ENCODE peak calls at places on chromosomes 6 and 20, in four cellular contexts. X, O, N and Q are unnamed samples.

GRCh38 chr6:16338577-16339262 is 100.3 kb downstream of the GMPR start:
- DNase-seq in O (peak), N (no peak), X (peak), Q (no peak)

GRCh38 chr6:147615659-147616456 is 107.4 kb downstream of the SAMD5 start:
- DNase-seq in N (no peak), O (no peak), X (no peak), Q (no peak)

GRCh38 chr6:50249493-50249892 is 199.8 kb upstream of the DEFB112 start:
- DNase-seq in N (no peak), X (no peak), O (no peak), Q (no peak)

GRCh38 chr20:36871640-36872570 is 4.0 kb upstream of the TLDC2 start:
- DNase-seq in O (no peak), X (no peak), N (no peak), Q (no peak)

GRCh38 chr6:37106554-37106953 is 63.4 kb upstream of the PIM1 start:
- DNase-seq in X (no peak), O (no peak), N (no peak), Q (no peak)

GRCh38 chr6:107390056-107390455 is 69.3 kb downstream of the PDSS2 start:
- DNase-seq in X (no peak), N (no peak), O (no peak), Q (no peak)

GRCh38 chr20:25223765-25224720 is 23.8 kb upstream of the PYGB start:
- DNase-seq in O (no peak), N (no peak), X (no peak), Q (no peak)

GRCh38 chr20:50001784-50002311 is 19.1 kb downstream of the SNAI1 start:
- DNase-seq in N (no peak), X (no peak), O (no peak), Q (no peak)

GRCh38 chr6:75155586-75155985 is 50.3 kb downstream of the COL12A1 start:
- DNase-seq in X (no peak), O (no peak), N (no peak), Q (no peak)

GRCh38 chr6:150203871-150204545 is 61.2 kb downstream of the PPP1R14C start:
- DNase-seq in O (no peak), N (no peak), X (no peak), Q (no peak)

GRCh38 chr6:451847-452246 is 60.3 kb downstream of the IRF4 start:
- DNase-seq in X (no peak), N (no peak), O (no peak), Q (no peak)

GRCh38 chr20:63357921-63358905 is 2.9 kb downstream of the CHRNA4 start:
- DNase-seq in N (no peak), O (no peak), X (no peak), Q (no peak)

GRCh38 chr6:146312606-146313005 is 231.0 kb upstream of the RAB32 start:
- DNase-seq in O (no peak), X (no peak), N (no peak), Q (no peak)

GRCh38 chr6:105844275-105844848 is 241.8 kb upstream of the PRDM1 start:
- DNase-seq in O (no peak), X (no peak), N (no peak), Q (no peak)

GRCh38 chr20:59221881-59222238 is 58.2 kb downstream of the ZNF831 start:
- DNase-seq in X (no peak), N (no peak), O (no peak), Q (no peak)

GRCh38 chr6:159935633-159936032 is 33.2 kb upstream of the IGF2R start:
- DNase-seq in N (no peak), O (no peak), X (no peak), Q (no peak)

GRCh38 chr6:107662333-107662732 is 161.8 kb downstream of the SCML4 start:
- DNase-seq in X (no peak), N (no peak), O (no peak), Q (no peak)

GRCh38 chr6:112348891-112349736 is 2.0 kb downstream of the RFPL4B start:
- DNase-seq in N (no peak), O (no peak), X (no peak), Q (no peak)

GRCh38 chr20:1087311-1087710 is 31.1 kb upstream of the PSMF1 start:
- DNase-seq in X (no peak), N (no peak), O (no peak), Q (no peak)

GRCh38 chr6:31356216-31356945 is 598 bp downstream of the HLA-B start:
- DNase-seq in X (no peak), N (peak), O (peak), Q (peak)

GRCh38 chr6:137717074-137718073 is 149.7 kb upstream of the TNFAIP3 start:
- DNase-seq in O (no peak), N (no peak), X (no peak), Q (no peak)

GRCh38 chr6:157800420-157801237 is 22.4 kb upstream of the SNX9 start:
- DNase-seq in N (no peak), X (no peak), O (no peak), Q (no peak)

GRCh38 chr6:123016431-123017110 is 20.5 kb downstream of the CLVS2 start:
- DNase-seq in O (no peak), N (no peak), X (no peak), Q (no peak)

GRCh38 chr20:1992359-1992758 is 1.5 kb downstream of the PDYN start:
- DNase-seq in O (no peak), N (no peak), X (no peak), Q (no peak)

GRCh38 chr6:130775421-130776012 is 51.7 kb upstream of the SMLR1 start:
- DNase-seq in N (no peak), X (no peak), O (no peak), Q (no peak)

DNA sequence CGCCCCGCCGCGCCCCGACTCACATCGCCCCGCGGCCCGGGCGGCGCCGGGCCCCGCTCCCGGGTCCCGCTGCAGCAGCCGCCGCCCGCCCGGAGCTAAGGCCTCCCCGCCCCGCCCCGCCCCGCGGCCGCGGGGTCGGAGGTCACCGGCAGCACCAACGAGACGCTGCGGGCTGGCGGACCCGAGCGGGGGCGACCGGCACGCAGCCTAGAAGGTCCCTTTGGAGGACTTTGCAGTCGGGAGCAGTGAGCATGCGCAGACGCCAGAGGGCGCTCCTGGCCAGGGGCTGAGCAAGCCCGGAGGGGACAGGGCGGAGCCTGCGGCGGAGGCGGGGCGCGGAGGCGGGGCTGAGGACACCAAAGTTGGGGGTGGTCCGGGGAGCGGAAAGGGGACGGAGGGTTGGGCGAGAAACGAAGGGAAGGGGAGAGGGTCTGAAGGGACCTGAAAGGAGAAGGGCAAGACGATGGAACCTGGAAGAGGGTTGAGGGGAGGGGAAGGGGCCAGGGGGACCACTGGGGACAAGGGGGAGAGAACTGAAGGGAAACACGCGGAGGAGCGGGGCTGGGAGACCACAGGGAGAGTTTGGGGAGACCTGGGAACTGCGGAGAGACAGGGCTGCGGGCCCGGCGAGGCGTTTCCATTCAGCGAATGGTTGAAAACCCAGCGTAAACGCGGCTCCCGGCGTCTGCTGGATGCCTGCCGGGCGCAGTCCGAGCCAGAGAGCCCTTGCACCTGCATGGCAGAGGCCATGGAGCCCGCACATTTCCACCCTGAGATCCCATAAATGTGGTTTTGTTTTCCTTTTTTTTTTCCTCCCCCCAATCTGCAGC is at the start of gene FRS3:
- DNase-seq in X (peak), N (peak), O (peak), Q (peak)
- TF ChIP-seq POLR2A in X (no peak), N (no peak), O (no peak), Q (peak)

GRCh38 chr20:18511566-18511965 is 3.8 kb downstream of the SEC23B start:
- DNase-seq in X (no peak), N (no peak), O (no peak), Q (no peak)

GRCh38 chr20:18513208-18513607 is 5.5 kb downstream of the SEC23B start:
- DNase-seq in X (no peak), N (no peak), O (no peak), Q (no peak)

GRCh38 chr20:18504479-18505060 is 3.2 kb upstream of the SEC23B start:
- DNase-seq in N (no peak), O (peak), X (no peak), Q (no peak)

GRCh38 chr20:18506744-18507143 is 996 bp upstream of the SEC23B start:
- DNase-seq in O (no peak), N (no peak), X (no peak), Q (no peak)

GRCh38 chr20:18507218-18508191 is at the start of gene SEC23B:
- DNase-seq in X (peak), O (peak), N (peak), Q (peak)
- TF ChIP-seq POLR2A in X (no peak), O (peak), N (peak), Q (peak)

GRCh38 chr6:35731414-35731735 is 5.5 kb upstream of the ARMC12 start:
- DNase-seq in N (peak), X (peak), O (peak), Q (peak)
- TF ChIP-seq POLR2A in N (peak), X (no peak), O (peak), Q (peak)

DNA sequence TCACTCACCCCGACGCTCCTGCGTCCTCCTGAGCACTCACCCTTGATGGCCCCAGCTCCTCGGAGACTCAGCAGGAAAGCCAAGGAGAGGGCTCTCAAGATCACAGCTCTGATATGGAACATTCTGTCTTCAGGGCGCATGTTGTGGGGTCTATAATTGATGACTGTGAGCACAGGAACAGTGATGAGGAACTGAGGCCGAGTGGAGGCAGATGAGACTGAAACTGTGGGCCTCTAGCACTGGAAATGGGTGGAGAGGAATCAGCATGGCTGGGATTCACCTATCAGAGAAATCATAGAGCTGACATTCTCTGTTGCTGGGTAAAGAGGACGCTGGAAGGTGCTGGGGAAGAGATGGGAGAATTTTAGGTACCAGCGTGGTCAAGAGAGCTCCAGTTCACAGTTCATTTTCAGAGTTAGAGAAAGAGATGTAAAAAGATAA is at the start of gene HLA-DPA1:
- DNase-seq in X (no peak), N (no peak), O (no peak), Q (no peak)
- TF ChIP-seq POLR2A in X (no peak), N (no peak), O (peak), Q (no peak)

GRCh38 chr6:53795702-53796450 is 1.1 kb downstream of the LRRC1 start:
- DNase-seq in X (no peak), N (peak), O (peak), Q (no peak)
- TF ChIP-seq POLR2A in X (no peak), N (no peak), O (no peak), Q (no peak)

DNA sequence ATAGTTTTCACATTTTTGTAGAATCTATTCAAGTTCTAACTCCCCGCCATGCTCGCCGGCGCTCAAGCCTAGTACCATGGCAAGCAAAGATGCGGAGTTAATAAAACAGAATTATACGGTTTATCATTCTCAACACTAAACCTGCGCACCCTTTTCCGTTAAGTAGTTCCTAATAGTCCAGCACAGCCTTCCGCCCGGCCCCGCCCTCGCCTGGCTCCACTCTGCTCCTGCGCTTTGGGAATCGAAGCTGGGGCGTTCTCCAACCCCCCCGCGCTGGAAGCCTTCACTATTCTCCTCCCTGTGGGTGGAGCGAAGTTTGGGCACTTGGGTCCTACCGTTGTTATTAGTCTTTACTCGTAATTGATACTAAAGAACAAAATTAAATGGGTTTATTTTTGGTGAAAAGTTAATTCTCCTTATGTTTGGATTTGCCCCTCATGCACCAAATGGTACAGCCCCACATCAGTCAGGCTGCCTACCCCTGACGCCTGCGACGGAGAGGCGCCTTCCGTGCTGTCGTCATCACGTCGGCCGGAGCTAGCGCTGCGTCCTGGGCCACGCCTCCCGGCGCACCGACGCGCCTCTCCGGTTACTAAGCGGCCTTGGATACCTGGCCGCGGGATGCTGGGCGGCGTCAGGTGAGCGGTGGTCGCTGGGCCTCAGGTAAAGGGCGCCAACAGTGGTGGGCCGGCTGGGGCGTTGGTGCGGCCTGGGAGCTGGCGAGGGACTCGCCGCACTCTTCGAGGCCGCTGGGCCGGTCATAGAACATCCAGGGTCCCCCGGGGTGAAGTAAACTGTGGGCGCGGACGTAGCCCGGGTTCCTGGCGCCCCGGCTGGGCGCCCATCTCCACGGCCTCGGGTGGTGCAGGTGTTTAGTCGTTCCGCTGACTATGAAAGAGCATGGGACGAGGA is at the start of gene IFT52:
- DNase-seq in O (peak), N (peak), X (peak), Q (peak)
- TF ChIP-seq POLR2A in O (peak), N (peak), X (no peak), Q (peak)